ENCODE peak calls at places on chromosome 3, in ten cellular contexts. One of them, this sample, is unnamed.

GRCh38 chr3:3991598-3991997 is 192.4 kb downstream of the LRRN1 start:
- DNase-seq in psoas muscle: no peak
- DNase-seq in breast epithelium: no peak
- DNase-seq in AG10803: no peak
- DNase-seq in Calu3: no peak
- DNase-seq in stomach: no peak
- DNase-seq in A549: no peak
- DNase-seq in hepatocyte: no peak
- DNase-seq in CD4-positive, alpha-beta T cell: no peak
- DNase-seq in PC-3: no peak
- DNase-seq in this sample: no peak

GRCh38 chr3:183188895-183189462 is 26.4 kb upstream of the LAMP3 start:
- DNase-seq in psoas muscle: peak; percentile 38
- DNase-seq in breast epithelium: no peak
- DNase-seq in AG10803: no peak
- DNase-seq in Calu3: peak; percentile 69
- DNase-seq in stomach: peak; percentile 47
- DNase-seq in A549: peak; percentile 14
- DNase-seq in hepatocyte: peak; percentile 40
- DNase-seq in CD4-positive, alpha-beta T cell: no peak
- DNase-seq in PC-3: peak; percentile 48
- DNase-seq in this sample: peak; percentile 55

GRCh38 chr3:151539599-151539998 is 78.7 kb upstream of the IGSF10 start:
- DNase-seq in psoas muscle: no peak
- DNase-seq in breast epithelium: no peak
- DNase-seq in AG10803: no peak
- DNase-seq in Calu3: no peak
- DNase-seq in stomach: no peak
- DNase-seq in A549: no peak
- DNase-seq in hepatocyte: no peak
- DNase-seq in CD4-positive, alpha-beta T cell: no peak
- DNase-seq in PC-3: no peak
- DNase-seq in this sample: no peak

GRCh38 chr3:73772076-73772475 is 147.3 kb upstream of the PDZRN3 start:
- DNase-seq in psoas muscle: no peak
- DNase-seq in breast epithelium: no peak
- DNase-seq in AG10803: peak; percentile 24
- DNase-seq in Calu3: no peak
- DNase-seq in stomach: no peak
- DNase-seq in A549: no peak
- DNase-seq in hepatocyte: no peak
- DNase-seq in CD4-positive, alpha-beta T cell: no peak
- DNase-seq in PC-3: no peak
- DNase-seq in this sample: no peak

GRCh38 chr3:148757238-148757930 is 59.7 kb downstream of the AGTR1 start:
- DNase-seq in psoas muscle: no peak
- DNase-seq in breast epithelium: no peak
- DNase-seq in AG10803: peak; percentile 91
- DNase-seq in Calu3: no peak
- DNase-seq in stomach: no peak
- DNase-seq in A549: no peak
- DNase-seq in hepatocyte: peak; percentile 16
- DNase-seq in CD4-positive, alpha-beta T cell: no peak
- DNase-seq in PC-3: no peak
- DNase-seq in this sample: no peak

GRCh38 chr3:21405671-21406667 is 345.0 kb downstream of the ZNF385D start:
- DNase-seq in psoas muscle: no peak
- DNase-seq in breast epithelium: peak; percentile 47
- DNase-seq in AG10803: no peak
- DNase-seq in Calu3: no peak
- DNase-seq in stomach: no peak
- DNase-seq in A549: no peak
- DNase-seq in hepatocyte: no peak
- DNase-seq in CD4-positive, alpha-beta T cell: no peak
- DNase-seq in PC-3: no peak
- DNase-seq in this sample: no peak

GRCh38 chr3:131750256-131750655 is 247.5 kb upstream of the MRPL3 start:
- DNase-seq in psoas muscle: no peak
- DNase-seq in breast epithelium: no peak
- DNase-seq in AG10803: no peak
- DNase-seq in Calu3: no peak
- DNase-seq in stomach: no peak
- DNase-seq in A549: no peak
- DNase-seq in hepatocyte: no peak
- DNase-seq in CD4-positive, alpha-beta T cell: no peak
- DNase-seq in PC-3: no peak
- DNase-seq in this sample: no peak

GRCh38 chr3:197374951-197375560 is 76.6 kb upstream of the DLG1 start:
- DNase-seq in psoas muscle: no peak
- DNase-seq in breast epithelium: no peak
- DNase-seq in AG10803: no peak
- DNase-seq in Calu3: no peak
- DNase-seq in stomach: no peak
- DNase-seq in A549: no peak
- DNase-seq in hepatocyte: no peak
- DNase-seq in CD4-positive, alpha-beta T cell: no peak
- DNase-seq in PC-3: no peak
- DNase-seq in this sample: no peak

GRCh38 chr3:150319900-150320299 is 88.2 kb upstream of the TSC22D2 start:
- DNase-seq in psoas muscle: no peak
- DNase-seq in breast epithelium: no peak
- DNase-seq in AG10803: peak; percentile 95
- DNase-seq in Calu3: peak; percentile 61
- DNase-seq in stomach: no peak
- DNase-seq in A549: peak; percentile 71
- DNase-seq in hepatocyte: peak; percentile 81
- DNase-seq in CD4-positive, alpha-beta T cell: no peak
- DNase-seq in PC-3: peak; percentile 98
- DNase-seq in this sample: no peak

GRCh38 chr3:195102609-195103467 is 168.1 kb downstream of the XXYLT1 start:
- DNase-seq in psoas muscle: no peak
- DNase-seq in breast epithelium: no peak
- DNase-seq in AG10803: peak; percentile 94
- DNase-seq in Calu3: peak; percentile 48
- DNase-seq in stomach: no peak
- DNase-seq in A549: peak; percentile 50
- DNase-seq in hepatocyte: peak; percentile 69
- DNase-seq in CD4-positive, alpha-beta T cell: no peak
- DNase-seq in PC-3: peak; percentile 97
- DNase-seq in this sample: no peak

GRCh38 chr3:98709433-98709832 is 53.7 kb upstream of the ST3GAL6 start:
- DNase-seq in psoas muscle: no peak
- DNase-seq in breast epithelium: no peak
- DNase-seq in AG10803: no peak
- DNase-seq in Calu3: no peak
- DNase-seq in stomach: no peak
- DNase-seq in A549: no peak
- DNase-seq in hepatocyte: no peak
- DNase-seq in CD4-positive, alpha-beta T cell: no peak
- DNase-seq in PC-3: no peak
- DNase-seq in this sample: no peak

GRCh38 chr3:98702166-98702565 is 61.0 kb upstream of the ST3GAL6 start:
- DNase-seq in psoas muscle: no peak
- DNase-seq in breast epithelium: no peak
- DNase-seq in AG10803: no peak
- DNase-seq in Calu3: no peak
- DNase-seq in stomach: no peak
- DNase-seq in A549: no peak
- DNase-seq in hepatocyte: no peak
- DNase-seq in CD4-positive, alpha-beta T cell: no peak
- DNase-seq in PC-3: peak; percentile 35
- DNase-seq in this sample: no peak

GRCh38 chr3:98701276-98701675 is 61.9 kb upstream of the ST3GAL6 start:
- DNase-seq in psoas muscle: no peak
- DNase-seq in breast epithelium: no peak
- DNase-seq in AG10803: no peak
- DNase-seq in Calu3: no peak
- DNase-seq in stomach: no peak
- DNase-seq in A549: no peak
- DNase-seq in hepatocyte: no peak
- DNase-seq in CD4-positive, alpha-beta T cell: no peak
- DNase-seq in PC-3: no peak
- DNase-seq in this sample: no peak

GRCh38 chr3:98705212-98705611 is 57.9 kb upstream of the ST3GAL6 start:
- DNase-seq in psoas muscle: no peak
- DNase-seq in breast epithelium: no peak
- DNase-seq in AG10803: no peak
- DNase-seq in Calu3: no peak
- DNase-seq in stomach: no peak
- DNase-seq in A549: no peak
- DNase-seq in hepatocyte: no peak
- DNase-seq in CD4-positive, alpha-beta T cell: no peak
- DNase-seq in PC-3: no peak
- DNase-seq in this sample: no peak

DNA sequence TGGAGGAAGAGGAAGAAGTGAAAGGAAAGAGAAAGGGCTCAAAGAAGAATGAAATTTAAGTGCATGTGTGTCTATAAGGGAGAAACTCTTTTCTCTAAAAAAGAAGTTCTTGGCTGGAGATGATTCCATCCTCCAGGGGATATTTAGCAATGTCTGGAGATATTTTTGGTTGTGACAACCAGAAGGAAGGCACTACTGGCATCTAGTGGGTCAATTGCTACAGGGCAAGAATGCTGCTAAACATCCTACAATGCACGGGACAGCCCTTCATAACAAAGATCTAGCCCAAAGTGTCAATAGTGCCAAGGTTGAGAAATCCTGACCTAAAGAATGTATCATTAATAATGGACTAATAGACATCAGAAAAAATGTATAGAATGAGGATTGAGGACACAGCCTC is 57.4 kb upstream of the ST3GAL6 start:
- DNase-seq in psoas muscle: no peak
- DNase-seq in breast epithelium: no peak
- DNase-seq in AG10803: no peak
- DNase-seq in Calu3: no peak
- DNase-seq in stomach: no peak
- DNase-seq in A549: no peak
- DNase-seq in hepatocyte: no peak
- DNase-seq in CD4-positive, alpha-beta T cell: no peak
- DNase-seq in PC-3: peak; percentile 54
- DNase-seq in this sample: no peak
- TF ChIP-seq CTCF in psoas muscle: no peak
- TF ChIP-seq CTCF in breast epithelium: no peak
- TF ChIP-seq CTCF in AG10803: peak; percentile 5
- TF ChIP-seq CTCF in Calu3: no peak
- TF ChIP-seq CTCF in stomach: no peak
- TF ChIP-seq CTCF in A549: no peak
- TF ChIP-seq CTCF in hepatocyte: no peak
- TF ChIP-seq CTCF in CD4-positive, alpha-beta T cell: no peak
- TF ChIP-seq CTCF in PC-3: peak; percentile 66
- TF ChIP-seq CTCF in this sample: no peak

GRCh38 chr3:8441969-8442559 is 59.6 kb upstream of the LMCD1 start:
- DNase-seq in psoas muscle: no peak
- DNase-seq in breast epithelium: no peak
- DNase-seq in AG10803: peak; percentile 83
- DNase-seq in Calu3: peak; percentile 28
- DNase-seq in stomach: no peak
- DNase-seq in A549: peak; percentile 75
- DNase-seq in hepatocyte: peak; percentile 81
- DNase-seq in CD4-positive, alpha-beta T cell: no peak
- DNase-seq in PC-3: peak; percentile 84
- DNase-seq in this sample: peak; percentile 62
- TF ChIP-seq CTCF in psoas muscle: peak; percentile 82
- TF ChIP-seq CTCF in breast epithelium: peak; percentile 80
- TF ChIP-seq CTCF in AG10803: peak; percentile 88
- TF ChIP-seq CTCF in Calu3: peak; percentile 44
- TF ChIP-seq CTCF in stomach: peak; percentile 73
- TF ChIP-seq CTCF in A549: peak; percentile 91
- TF ChIP-seq CTCF in hepatocyte: peak; percentile 71
- TF ChIP-seq CTCF in CD4-positive, alpha-beta T cell: peak; percentile 9
- TF ChIP-seq CTCF in PC-3: peak; percentile 90
- TF ChIP-seq CTCF in this sample: peak; percentile 65

GRCh38 chr3:128846501-128846900 is 32.9 kb upstream of the ACAD9 start:
- DNase-seq in psoas muscle: no peak
- DNase-seq in breast epithelium: no peak
- DNase-seq in AG10803: no peak
- DNase-seq in Calu3: no peak
- DNase-seq in stomach: no peak
- DNase-seq in A549: no peak
- DNase-seq in hepatocyte: no peak
- DNase-seq in CD4-positive, alpha-beta T cell: peak; percentile 6
- DNase-seq in PC-3: no peak
- DNase-seq in this sample: peak; percentile 16

GRCh38 chr3:128844502-128844901 is 34.9 kb upstream of the ACAD9 start:
- DNase-seq in psoas muscle: no peak
- DNase-seq in breast epithelium: no peak
- DNase-seq in AG10803: no peak
- DNase-seq in Calu3: no peak
- DNase-seq in stomach: no peak
- DNase-seq in A549: no peak
- DNase-seq in hepatocyte: no peak
- DNase-seq in CD4-positive, alpha-beta T cell: no peak
- DNase-seq in PC-3: no peak
- DNase-seq in this sample: no peak

GRCh38 chr3:128847631-128848370 is 31.6 kb upstream of the ACAD9 start:
- DNase-seq in psoas muscle: no peak
- DNase-seq in breast epithelium: no peak
- DNase-seq in AG10803: no peak
- DNase-seq in Calu3: no peak
- DNase-seq in stomach: no peak
- DNase-seq in A549: no peak
- DNase-seq in hepatocyte: no peak
- DNase-seq in CD4-positive, alpha-beta T cell: no peak
- DNase-seq in PC-3: no peak
- DNase-seq in this sample: no peak

GRCh38 chr3:128845695-128846491 is 33.5 kb upstream of the ACAD9 start:
- DNase-seq in psoas muscle: peak; percentile 88
- DNase-seq in breast epithelium: peak; percentile 79
- DNase-seq in AG10803: peak; percentile 68
- DNase-seq in Calu3: peak; percentile 96
- DNase-seq in stomach: peak; percentile 85
- DNase-seq in A549: peak; percentile 62
- DNase-seq in hepatocyte: peak; percentile 79
- DNase-seq in CD4-positive, alpha-beta T cell: peak; percentile 76
- DNase-seq in PC-3: no peak
- DNase-seq in this sample: peak; percentile 88

DNA sequence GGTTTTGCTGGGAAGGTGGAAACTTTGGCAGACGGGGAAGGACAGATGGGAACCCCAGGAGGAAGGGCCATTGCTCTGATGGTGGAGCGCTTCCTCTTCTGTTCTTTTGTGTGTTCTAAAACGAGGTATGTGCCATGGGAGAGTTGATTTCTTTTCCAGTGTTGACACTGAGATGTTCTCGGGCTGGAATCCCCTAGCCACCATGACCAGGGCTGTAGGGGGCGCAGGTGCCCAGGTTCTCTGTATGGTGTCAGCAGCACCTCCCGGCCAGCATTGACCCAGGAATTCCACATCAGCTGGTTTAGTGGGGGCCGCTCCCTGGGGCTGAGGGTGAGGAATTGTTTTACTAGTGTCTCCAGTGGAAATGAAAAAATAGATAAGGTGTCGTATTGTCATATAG is 34.3 kb upstream of the ACAD9 start:
- DNase-seq in psoas muscle: no peak
- DNase-seq in breast epithelium: no peak
- DNase-seq in AG10803: no peak
- DNase-seq in Calu3: peak; percentile 48
- DNase-seq in stomach: no peak
- DNase-seq in A549: no peak
- DNase-seq in hepatocyte: no peak
- DNase-seq in CD4-positive, alpha-beta T cell: no peak
- DNase-seq in PC-3: no peak
- DNase-seq in this sample: peak; percentile 32
- TF ChIP-seq CTCF in psoas muscle: no peak
- TF ChIP-seq CTCF in breast epithelium: no peak
- TF ChIP-seq CTCF in AG10803: no peak
- TF ChIP-seq CTCF in Calu3: no peak
- TF ChIP-seq CTCF in stomach: no peak
- TF ChIP-seq CTCF in A549: no peak
- TF ChIP-seq CTCF in hepatocyte: peak; percentile 20
- TF ChIP-seq CTCF in CD4-positive, alpha-beta T cell: no peak
- TF ChIP-seq CTCF in PC-3: no peak
- TF ChIP-seq CTCF in this sample: peak; percentile 16

GRCh38 chr3:175199961-175200360 is 340.8 kb downstream of the NAALADL2 start:
- DNase-seq in psoas muscle: no peak
- DNase-seq in breast epithelium: no peak
- DNase-seq in AG10803: no peak
- DNase-seq in Calu3: no peak
- DNase-seq in stomach: no peak
- DNase-seq in A549: no peak
- DNase-seq in hepatocyte: no peak
- DNase-seq in CD4-positive, alpha-beta T cell: no peak
- DNase-seq in PC-3: no peak
- DNase-seq in this sample: no peak
- TF ChIP-seq CTCF in psoas muscle: no peak
- TF ChIP-seq CTCF in breast epithelium: no peak
- TF ChIP-seq CTCF in AG10803: no peak
- TF ChIP-seq CTCF in Calu3: no peak
- TF ChIP-seq CTCF in stomach: no peak
- TF ChIP-seq CTCF in A549: no peak
- TF ChIP-seq CTCF in hepatocyte: no peak
- TF ChIP-seq CTCF in CD4-positive, alpha-beta T cell: no peak
- TF ChIP-seq CTCF in PC-3: no peak
- TF ChIP-seq CTCF in this sample: no peak

This sample was measured in GM13977.